ENCODE peak calls at places on chromosomes 12 and 14, in ten cellular contexts. J is endothelial cell of umbilical vein, P is fibroblast of mammary gland, I is Calu3, R is fibroblast of the aortic adventitia, H is colonic mucosa, G is AG10803, Y is sigmoid colon, Q is transverse colon, A is A549. X is an unnamed sample.

GRCh38 chr12:112815589-112816321 is 24.2 kb downstream of the RPH3A start:
- DNase-seq in J (no peak), P (no peak), I (no peak), Q (no peak), A (no peak), R (no peak), H (no peak), G (no peak), Y (no peak), X (no peak)

GRCh38 chr14:100898935-100899840 is 4.3 kb downstream of the RTL1 start:
- DNase-seq in Q (no peak), I (no peak), H (peak; percentile 25), J (peak; percentile 93), Y (peak; percentile 64), G (no peak), R (no peak), A (no peak), P (no peak), X (no peak)

GRCh38 chr12:95574799-95575452 is 23.6 kb upstream of the USP44 start:
- DNase-seq in P (peak; percentile 51), Q (no peak), I (peak; percentile 9), Y (no peak), G (peak; percentile 54), A (peak; percentile 50), J (peak; percentile 65), H (no peak), R (peak; percentile 61), X (no peak)

GRCh38 chr14:34693228-34693939 is 21.0 kb downstream of the CFL2 start:
- DNase-seq in I (peak; percentile 52), A (peak; percentile 68), Y (no peak), P (no peak), R (peak; percentile 25), J (no peak), Q (peak; percentile 64), G (no peak), H (peak; percentile 57), X (no peak)

GRCh38 chr12:15188136-15188535 is 33.1 kb downstream of the RERG start:
- DNase-seq in I (no peak), H (no peak), Q (no peak), P (no peak), A (no peak), J (no peak), G (no peak), Y (no peak), R (no peak), X (no peak)

GRCh38 chr12:91074851-91075250 is 17.0 kb upstream of the KERA start:
- DNase-seq in H (no peak), Y (no peak), P (no peak), Q (no peak), I (no peak), R (no peak), J (no peak), G (no peak), A (no peak), X (no peak)

GRCh38 chr14:65847065-65847847 is 434.7 kb downstream of the FUT8 start:
- DNase-seq in J (no peak), G (no peak), Q (peak; percentile 43), Y (no peak), R (no peak), H (peak; percentile 23), A (no peak), P (no peak), I (no peak), X (peak; percentile 56)

GRCh38 chr12:123571343-123571813 is 13.0 kb upstream of the TMED2 start:
- DNase-seq in Q (peak; percentile 16), I (peak; percentile 35), A (peak; percentile 46), Y (peak; percentile 86), H (peak; percentile 25), J (no peak), P (peak; percentile 98), R (peak; percentile 86), G (peak; percentile 91), X (no peak)

GRCh38 chr14:77469539-77469938 is 11.6 kb downstream of the AHSA1 start:
- DNase-seq in Y (no peak), P (no peak), A (no peak), R (no peak), H (no peak), J (no peak), G (no peak), I (no peak), Q (no peak), X (no peak)

GRCh38 chr14:77470192-77470870 is 12.4 kb downstream of the AHSA1 start:
- DNase-seq in A (no peak), I (no peak), Q (peak; percentile 70), P (no peak), H (peak; percentile 80), J (no peak), Y (no peak), R (no peak), G (no peak), X (no peak)

GRCh38 chr14:77469041-77469440 is 11.1 kb downstream of the AHSA1 start:
- DNase-seq in A (no peak), I (no peak), P (no peak), J (no peak), Y (no peak), R (no peak), Q (no peak), G (no peak), H (no peak), X (no peak)

GRCh38 chr14:77467801-77468200 is 9.9 kb downstream of the AHSA1 start:
- DNase-seq in J (no peak), I (no peak), R (no peak), G (no peak), P (no peak), Y (no peak), Q (no peak), H (no peak), A (no peak), X (no peak)
- TF ChIP-seq CTCF in J (no peak), I (no peak), R (no peak), G (no peak), P (no peak), Y (no peak), Q (no peak), H (no peak), A (no peak), X (no peak)

GRCh38 chr12:54298904-54299303 is 1.9 kb downstream of the NFE2 start:
- DNase-seq in I (no peak), A (no peak), P (no peak), G (no peak), R (no peak), J (no peak), Y (no peak), Q (no peak), H (no peak), X (no peak)
- TF ChIP-seq CTCF in I (no peak), A (no peak), P (no peak), G (no peak), R (no peak), J (no peak), Y (no peak), Q (no peak), H (no peak), X (no peak)

GRCh38 chr14:102317564-102318248 is 1.8 kb upstream of the ZNF839 start:
- DNase-seq in J (peak; percentile 39), H (peak; percentile 59), P (peak; percentile 18), R (no peak), I (no peak), Q (peak; percentile 54), A (no peak), Y (peak; percentile 57), G (peak; percentile 23), X (peak; percentile 17)
- TF ChIP-seq CTCF in J (peak; percentile 4), H (peak; percentile 13), P (no peak), R (no peak), I (no peak), Q (no peak), A (no peak), Y (no peak), G (no peak), X (peak; percentile 15)

DNA sequence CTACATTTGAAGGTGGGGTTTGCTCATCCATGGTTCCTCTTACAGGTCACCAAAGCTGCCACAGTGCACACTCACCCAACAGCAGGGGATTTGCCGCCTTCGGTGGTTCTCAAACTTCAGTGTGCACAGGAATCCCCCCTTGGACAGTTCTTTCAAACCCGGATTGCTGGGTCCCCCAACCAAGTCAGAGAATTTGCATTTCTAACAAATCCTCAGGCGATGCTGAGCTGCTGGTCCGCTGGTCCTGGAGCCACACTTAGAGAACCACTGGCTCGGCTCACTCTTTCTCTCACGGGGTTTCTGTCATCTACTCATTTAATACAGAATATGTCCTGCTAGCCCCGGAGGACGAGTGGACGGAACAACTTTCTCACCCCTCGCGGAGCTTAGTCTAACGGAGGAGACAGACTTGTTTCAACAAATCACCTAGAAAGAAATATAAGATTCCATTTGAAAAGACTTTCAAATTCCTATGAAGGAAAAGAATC is 24.1 kb upstream of the ZFP36L1 start:
- DNase-seq in G (no peak), Q (no peak), P (no peak), J (no peak), H (no peak), R (no peak), I (no peak), A (no peak), Y (no peak), X (no peak)
- TF ChIP-seq CTCF in G (no peak), Q (no peak), P (no peak), J (no peak), H (no peak), R (no peak), I (no peak), A (no peak), Y (no peak), X (no peak)

GRCh38 chr12:117228239-117228638 is 38.0 kb upstream of the FBXO21 start:
- DNase-seq in Y (no peak), G (no peak), A (peak; percentile 72), P (peak; percentile 6), I (no peak), Q (no peak), H (no peak), J (no peak), R (no peak), X (no peak)

GRCh38 chr12:117227000-117227653 is 36.9 kb upstream of the FBXO21 start:
- DNase-seq in A (no peak), R (no peak), Q (no peak), Y (no peak), G (no peak), H (no peak), J (no peak), P (no peak), I (no peak), X (no peak)

GRCh38 chr12:117235261-117235660 is 45.0 kb upstream of the FBXO21 start:
- DNase-seq in R (no peak), I (no peak), G (no peak), Q (no peak), A (no peak), P (no peak), H (no peak), Y (no peak), J (no peak), X (no peak)

GRCh38 chr12:117234441-117234840 is 44.2 kb upstream of the FBXO21 start:
- DNase-seq in J (no peak), Q (no peak), G (no peak), P (no peak), R (no peak), A (no peak), Y (no peak), H (no peak), I (no peak), X (no peak)

GRCh38 chr12:117231750-117232149 is 41.5 kb upstream of the FBXO21 start:
- DNase-seq in J (no peak), H (no peak), G (no peak), I (no peak), Q (no peak), Y (no peak), R (no peak), A (no peak), P (no peak), X (no peak)
- TF ChIP-seq CTCF in J (no peak), H (no peak), G (no peak), I (no peak), Q (no peak), Y (no peak), R (no peak), A (peak; percentile 41), P (peak; percentile 6), X (no peak)

X was measured in GM13976.